ENCODE peak calls at places on chromosomes 3 and 15, in seven cellular contexts. K, F, J, D, Y, E and C are unnamed samples.

GRCh38 chr3:106825962-106826605 is 551.2 kb upstream of the CCDC54 start:
- DNase-seq in K (peak; percentile 89), Y (no peak), F (peak; percentile 48), D (peak; percentile 92), J (no peak), E (peak; percentile 85), C (no peak)

GRCh38 chr3:89521328-89521727 is 413.9 kb downstream of the EPHA3 start:
- DNase-seq in Y (no peak), D (no peak), F (peak; percentile 14), K (peak; percentile 64), E (peak; percentile 59), J (no peak), C (no peak)

GRCh38 chr3:33855884-33856546 is 57.6 kb downstream of the PDCD6IP start:
- DNase-seq in Y (no peak), F (peak; percentile 25), D (no peak), K (peak; percentile 4), E (peak; percentile 65), J (no peak), C (no peak)

GRCh38 chr3:181417748-181418147 is 294.0 kb upstream of the SOX2 start:
- DNase-seq in Y (no peak), K (peak; percentile 13), F (no peak), D (no peak), E (peak; percentile 1), J (no peak), C (no peak)

GRCh38 chr3:170797685-170798084 is 72.3 kb downstream of the RPL22L1 start:
- DNase-seq in E (no peak), K (no peak), F (no peak), J (no peak), D (no peak), Y (no peak), C (no peak)

GRCh38 chr15:90130291-90130690 is 28.0 kb upstream of the IDH2 start:
- DNase-seq in F (no peak), Y (no peak), E (no peak), J (no peak), K (no peak), D (no peak), C (no peak)

GRCh38 chr3:46812237-46812791 is 50.9 kb downstream of the MYL3 start:
- DNase-seq in Y (no peak), K (peak; percentile 18), E (peak; percentile 40), F (peak; percentile 43), J (no peak), D (peak; percentile 34), C (peak; percentile 4)

GRCh38 chr15:30859091-30859874 is 44.4 kb upstream of the FAN1 start:
- DNase-seq in F (no peak), D (peak; percentile 30), Y (peak; percentile 6), E (peak; percentile 62), K (peak; percentile 46), J (peak; percentile 18), C (no peak)

GRCh38 chr3:51382947-51383578 is 2.0 kb upstream of the MANF start:
- DNase-seq in Y (no peak), J (no peak), D (no peak), F (no peak), E (no peak), K (no peak), C (no peak)

DNA sequence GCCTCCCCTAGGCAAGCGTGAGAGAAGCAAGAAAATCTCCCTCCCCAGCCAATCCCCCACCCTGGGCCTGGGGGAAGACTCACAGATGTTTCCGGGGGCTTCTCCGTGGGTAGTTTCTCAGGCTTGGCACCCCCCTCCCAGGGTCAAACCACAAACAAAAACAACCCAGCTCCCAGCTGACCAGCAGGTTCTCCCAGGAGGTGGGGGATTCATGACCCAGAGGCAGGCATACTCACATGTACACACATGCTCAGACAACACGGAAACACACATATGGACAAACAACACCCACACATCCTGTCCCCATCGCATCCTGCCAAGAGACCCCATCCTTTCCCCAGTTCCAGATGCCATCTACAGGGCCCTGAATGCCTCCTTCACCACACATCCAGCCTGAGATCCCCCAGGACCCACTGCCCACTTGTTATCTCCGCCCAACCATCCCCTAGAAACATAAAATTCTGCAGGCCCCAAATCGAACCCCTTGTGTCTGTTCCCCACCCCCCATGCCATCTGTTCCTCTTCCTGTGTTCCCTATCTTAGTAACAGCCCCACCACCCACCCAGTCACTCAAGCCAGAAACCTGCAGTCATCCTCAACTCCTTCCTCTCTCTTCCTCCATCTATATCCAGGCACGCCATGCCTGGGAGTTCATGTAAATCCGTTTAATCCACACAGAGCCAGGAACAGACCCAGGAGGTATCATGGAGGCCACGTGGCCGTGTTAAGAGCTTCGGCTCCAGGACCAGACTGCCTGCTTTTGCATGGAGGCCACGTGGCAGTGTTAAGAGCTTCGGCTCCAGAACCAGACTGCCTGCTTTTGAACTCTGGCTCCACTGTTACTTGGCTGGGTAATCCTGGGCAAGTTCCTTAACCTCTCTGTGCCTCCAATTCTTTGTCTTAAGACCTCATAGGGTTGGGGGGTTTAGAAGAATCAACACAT is 5.0 kb downstream of the CSRNP1 start:
- DNase-seq in J (no peak), D (peak; percentile 33), F (no peak), K (no peak), E (peak; percentile 57), Y (no peak), C (peak; percentile 72)
- H3K4me3 ChIP-seq in J (no peak overlapping the region), D (peak overlapping the region; percentile 20), F (no peak overlapping the region), K (no peak overlapping the region), E (no peak overlapping the region), Y (no peak overlapping the region), C (peak overlapping the region; percentile 31)

DNA sequence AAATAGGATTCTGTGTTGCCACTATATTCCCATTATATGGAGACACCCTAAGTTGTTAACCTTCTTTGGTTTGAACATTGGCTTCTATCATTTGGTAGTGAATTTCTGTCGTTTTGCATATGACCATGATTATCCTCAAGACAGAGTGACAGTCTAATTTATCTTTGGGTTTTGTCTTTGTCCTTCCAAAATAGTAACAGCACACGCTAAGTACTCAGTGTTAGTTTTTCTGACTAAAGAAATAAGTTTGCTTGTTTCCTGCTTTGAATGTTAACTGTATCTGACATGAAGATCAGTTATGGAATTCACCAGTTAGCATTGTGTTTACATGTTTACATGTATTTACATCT is 352.5 kb upstream of the GRM7 start:
- DNase-seq in J (no peak), D (no peak), K (no peak), Y (no peak), F (no peak), E (no peak), C (no peak)
- H3K4me3 ChIP-seq in J (no peak overlapping the region), D (no peak overlapping the region), K (no peak overlapping the region), Y (no peak overlapping the region), F (no peak overlapping the region), E (no peak overlapping the region), C (no peak overlapping the region)

GRCh38 chr15:74176262-74177208 is 3.0 kb downstream of the ISLR start:
- DNase-seq in J (no peak), F (no peak), D (no peak), Y (no peak), K (no peak), E (no peak), C (no peak)

GRCh38 chr15:74173545-74174215 is at the start of gene ISLR:
- DNase-seq in J (no peak), Y (no peak), D (peak; percentile 93), E (peak; percentile 64), F (no peak), K (peak; percentile 98), C (no peak)

GRCh38 chr15:74174216-74174965 is 881 bp downstream of the ISLR start:
- DNase-seq in F (no peak), Y (no peak), D (peak; percentile 67), K (peak; percentile 74), E (no peak), J (no peak), C (no peak)

GRCh38 chr15:74175271-74176191 is 2.0 kb downstream of the ISLR start:
- DNase-seq in D (no peak), F (no peak), Y (no peak), J (no peak), K (no peak), E (no peak), C (no peak)

GRCh38 chr15:74174966-74175270 is 1.4 kb downstream of the ISLR start:
- DNase-seq in F (no peak), E (no peak), J (no peak), K (no peak), Y (no peak), D (no peak), C (no peak)
- H3K4me3 ChIP-seq in F (no peak overlapping the region), E (no peak overlapping the region), J (no peak overlapping the region), K (peak overlapping the region; percentile 77), Y (no peak overlapping the region), D (peak overlapping the region; percentile 73), C (no peak overlapping the region)

GRCh38 chr3:29441422-29441821 is 160.6 kb downstream of the RBMS3 start:
- DNase-seq in F (no peak), J (no peak), K (no peak), Y (no peak), E (no peak), D (peak; percentile 51), C (no peak)

GRCh38 chr3:29438580-29438979 is 157.7 kb downstream of the RBMS3 start:
- DNase-seq in F (no peak), J (no peak), Y (no peak), D (no peak), K (no peak), E (no peak), C (no peak)

GRCh38 chr3:29436612-29437313 is 155.9 kb downstream of the RBMS3 start:
- DNase-seq in Y (no peak), D (no peak), J (no peak), F (no peak), K (peak; percentile 36), E (no peak), C (no peak)

GRCh38 chr3:29441020-29441324 is 160.1 kb downstream of the RBMS3 start:
- DNase-seq in E (no peak), J (no peak), D (no peak), K (no peak), Y (no peak), F (no peak), C (no peak)

DNA sequence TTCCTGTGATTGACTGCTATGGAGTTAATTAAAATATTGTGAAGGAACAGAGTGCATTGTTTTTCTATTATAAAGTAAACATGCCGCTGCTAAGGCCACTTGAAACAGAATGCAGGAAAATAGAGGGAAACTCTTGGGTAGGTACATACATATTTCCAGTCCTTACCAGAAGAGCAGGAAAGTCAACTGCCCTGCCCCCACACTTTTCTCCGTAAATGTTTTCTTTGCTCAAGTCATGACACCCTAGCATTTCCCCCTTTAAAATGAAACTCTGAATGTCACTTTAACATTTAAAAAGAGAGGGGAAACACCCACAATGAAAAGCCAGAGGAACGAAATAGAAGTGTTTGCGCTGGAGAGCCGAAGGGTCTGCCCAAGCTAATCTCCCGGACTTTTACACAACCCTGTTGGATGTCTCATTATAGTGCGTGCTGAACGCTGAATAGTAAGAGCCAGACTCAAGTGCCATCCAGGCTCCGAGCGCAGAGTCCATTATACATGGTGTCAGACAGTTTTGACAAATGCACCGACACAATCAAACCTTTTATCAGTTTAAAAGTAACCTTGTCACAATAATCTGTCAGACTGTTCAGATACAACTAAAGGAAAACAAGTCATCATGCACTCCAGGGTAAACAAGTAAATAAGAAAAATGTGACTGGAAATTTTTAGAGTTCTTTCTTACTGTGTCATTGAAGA is 159.6 kb downstream of the RBMS3 start:
- DNase-seq in F (no peak), K (no peak), Y (no peak), D (peak; percentile 42), J (no peak), E (no peak), C (no peak)
- H3K4me3 ChIP-seq in F (no peak overlapping the region), K (no peak overlapping the region), Y (no peak overlapping the region), D (peak overlapping the region; percentile 34), J (peak overlapping the region; percentile 19), E (no peak overlapping the region), C (no peak overlapping the region)